ENCODE peak calls at places on chromosomes 2 and 18, in four cellular contexts. L is HFF-Myc, V is dorsolateral prefrontal cortex, Z is sigmoid colon. D is an unnamed sample.

GRCh38 chr2:103873719-103874359 is 980.1 kb upstream of the POU3F3 start:
- DNase-seq in L (no peak), V (no peak), Z (no peak), D (peak; percentile 29)

GRCh38 chr2:237879058-237879430 is 19.6 kb downstream of the RAMP1 start:
- DNase-seq in Z (peak; percentile 53), L (no peak), V (no peak), D (no peak)

GRCh38 chr2:40450066-40450841 is 1.6 kb downstream of the SLC8A1 start:
- DNase-seq in V (no peak), L (no peak), Z (peak; percentile 67), D (peak; percentile 15)

GRCh38 chr2:228545749-228546148 is 364.3 kb upstream of the SPHKAP start:
- DNase-seq in V (no peak), L (no peak), Z (no peak), D (no peak)

GRCh38 chr2:54233832-54234649 is 22.0 kb downstream of the TSPYL6 start:
- DNase-seq in V (no peak), Z (no peak), L (no peak), D (no peak)

GRCh38 chr2:181678033-181678586 is 2.2 kb downstream of the NEUROD1 start:
- DNase-seq in L (peak; percentile 50), Z (peak; percentile 66), V (no peak), D (no peak)

GRCh38 chr2:12970861-12971260 is 254.1 kb downstream of the TRIB2 start:
- DNase-seq in V (no peak), L (peak; percentile 44), Z (no peak), D (no peak)

GRCh38 chr2:47109680-47110079 is 45.4 kb downstream of the STPG4 start:
- DNase-seq in L (no peak), Z (no peak), V (no peak), D (no peak)

GRCh38 chr2:3827673-3828575 is 124.5 kb downstream of the DCDC2C start:
- DNase-seq in V (no peak), L (no peak), Z (no peak), D (no peak)

GRCh38 chr2:191645032-191645431 is 32.9 kb upstream of the NABP1 start:
- DNase-seq in L (no peak), Z (no peak), V (no peak), D (no peak)

DNA sequence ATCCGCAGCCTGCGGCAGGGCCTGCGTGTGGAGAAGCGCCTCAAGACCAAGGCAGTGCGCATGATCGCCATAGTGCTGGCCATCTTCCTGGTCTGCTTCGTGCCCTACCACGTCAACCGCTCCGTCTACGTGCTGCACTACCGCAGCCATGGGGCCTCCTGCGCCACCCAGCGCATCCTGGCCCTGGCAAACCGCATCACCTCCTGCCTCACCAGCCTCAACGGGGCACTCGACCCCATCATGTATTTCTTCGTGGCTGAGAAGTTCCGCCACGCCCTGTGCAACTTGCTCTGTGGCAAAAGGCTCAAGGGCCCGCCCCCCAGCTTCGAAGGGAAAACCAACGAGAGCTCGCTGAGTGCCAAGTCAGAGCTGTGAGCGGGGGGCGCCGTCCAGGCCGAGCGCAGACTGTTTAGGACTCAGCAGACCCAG is 5.4 kb downstream of the GPR17 start:
- DNase-seq in L (no peak), V (no peak), Z (peak; percentile 83), D (no peak)
- TF ChIP-seq CTCF in L (no peak), V (no peak), Z (no peak), D (no peak)

GRCh38 chr2:74708296-74708695 is 54.2 kb downstream of the SEMA4F start:
- DNase-seq in V (no peak), L (no peak), Z (no peak), D (no peak)
- H3K4me3 ChIP-seq in V (no peak overlapping the region), L (no peak overlapping the region), Z (no peak overlapping the region), D (no peak overlapping the region)

GRCh38 chr2:1907849-1908533 is 163.7 kb upstream of the PXDN start:
- DNase-seq in V (no peak), L (no peak), Z (no peak), D (no peak)

GRCh38 chr2:1911811-1912210 is 167.5 kb upstream of the PXDN start:
- DNase-seq in Z (no peak), V (no peak), L (no peak), D (no peak)

GRCh38 chr2:1910021-1910420 is 165.7 kb upstream of the PXDN start:
- DNase-seq in Z (no peak), V (no peak), L (no peak), D (no peak)

GRCh38 chr2:1912771-1913170 is 168.5 kb upstream of the PXDN start:
- DNase-seq in V (no peak), L (no peak), Z (no peak), D (no peak)

DNA sequence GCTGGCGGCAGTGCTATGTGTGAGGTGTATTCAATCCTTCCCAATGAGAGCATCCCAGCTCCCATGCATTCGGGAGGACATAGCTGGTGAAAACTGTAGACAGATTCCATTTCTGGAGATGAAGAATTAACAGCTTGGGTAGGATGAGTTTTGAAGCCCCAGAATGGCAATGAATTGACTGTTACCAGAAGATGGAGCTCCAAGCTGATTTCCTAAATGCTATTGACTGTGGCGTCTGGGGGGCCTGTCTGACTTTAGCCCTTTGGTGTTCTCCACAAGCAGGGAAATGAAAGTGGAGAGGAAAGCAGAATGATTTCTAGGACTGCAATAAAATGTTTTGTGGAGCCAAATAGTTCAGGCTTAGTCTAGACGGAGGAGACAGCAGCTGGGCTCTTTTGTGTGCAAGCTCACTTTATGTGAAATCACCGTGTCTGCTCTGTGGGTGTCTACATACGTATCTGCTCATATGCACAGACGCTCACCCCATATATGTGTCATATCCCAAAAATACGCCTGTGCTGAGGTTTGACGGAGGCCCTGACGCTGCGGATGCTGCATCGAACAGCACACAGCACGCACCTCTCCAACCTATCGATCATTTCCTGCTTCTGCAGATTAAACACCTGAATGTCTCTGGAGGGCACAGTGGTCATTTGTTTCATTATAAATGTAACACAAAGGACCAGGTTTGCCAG is 166.4 kb upstream of the PXDN start:
- DNase-seq in L (no peak), Z (no peak), V (no peak), D (no peak)
- TF ChIP-seq CTCF in L (no peak), Z (no peak), V (peak; percentile 79), D (peak; percentile 35)

DNA sequence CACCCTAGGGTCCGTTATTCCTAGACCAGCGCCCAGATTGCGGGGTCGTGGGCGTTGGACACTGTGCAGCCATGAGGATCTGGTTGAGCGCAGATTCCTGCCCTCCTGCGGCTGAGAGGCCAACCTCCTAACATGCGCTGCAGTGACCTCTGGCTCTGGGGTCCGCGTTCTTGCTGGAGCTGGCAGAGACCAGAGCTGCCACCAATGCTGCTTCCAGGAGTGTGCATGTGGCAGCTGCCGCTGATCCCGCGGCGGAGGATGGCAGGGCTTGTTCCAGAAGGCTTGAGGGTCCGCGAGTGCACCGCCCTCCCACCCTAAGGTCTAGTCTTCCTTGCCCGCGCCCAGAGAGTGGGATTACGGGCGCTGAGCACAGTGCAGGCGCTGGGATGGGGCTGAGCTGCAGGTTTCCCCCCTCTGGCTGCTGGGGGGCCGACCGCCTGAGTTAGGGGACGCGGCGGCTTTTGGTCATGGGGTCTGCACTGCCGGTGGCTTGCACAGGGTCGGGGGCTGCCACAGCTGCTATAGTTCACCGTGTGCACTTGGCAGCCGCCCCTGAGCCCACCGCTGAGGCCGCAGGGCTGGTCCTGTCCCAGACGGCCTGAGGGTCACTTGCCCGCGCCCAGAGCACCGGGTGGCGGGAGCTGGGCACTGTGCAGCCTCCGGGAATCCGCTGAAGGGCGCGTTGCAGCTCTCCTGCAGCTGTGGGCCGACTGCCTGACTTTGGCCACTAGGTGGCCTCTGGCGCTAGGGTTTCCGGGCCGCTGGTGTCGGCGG is 145.9 kb downstream of the CCDC74A start:
- DNase-seq in L (no peak), V (peak; percentile 77), Z (peak; percentile 85), D (no peak)
- H3K4me3 ChIP-seq in L (peak overlapping the region; percentile 33), V (peak overlapping the region; percentile 59), Z (peak overlapping the region; percentile 38), D (peak overlapping the region; percentile 52)

GRCh38 chr2:105403785-105404698 is 5.2 kb upstream of the FHL2 start:
- DNase-seq in L (no peak), V (no peak), Z (no peak), D (peak; percentile 99)
- TF ChIP-seq CTCF in L (peak; percentile 55), V (no peak), Z (no peak), D (peak; percentile 71)

GRCh38 chr2:144453039-144453336 is 66.9 kb downstream of the ZEB2 start:
- DNase-seq in V (no peak), Z (no peak), L (no peak), D (no peak)
- H3K4me3 ChIP-seq in V (peak overlapping the region; percentile 36), Z (no peak overlapping the region), L (peak overlapping the region; percentile 25), D (peak overlapping the region; percentile 44)

GRCh38 chr2:121288454-121289231 is 3.6 kb upstream of the TFCP2L1 start:
- DNase-seq in L (no peak), Z (no peak), V (no peak), D (no peak)
- TF ChIP-seq CTCF in L (no peak), Z (no peak), V (no peak), D (no peak)

DNA sequence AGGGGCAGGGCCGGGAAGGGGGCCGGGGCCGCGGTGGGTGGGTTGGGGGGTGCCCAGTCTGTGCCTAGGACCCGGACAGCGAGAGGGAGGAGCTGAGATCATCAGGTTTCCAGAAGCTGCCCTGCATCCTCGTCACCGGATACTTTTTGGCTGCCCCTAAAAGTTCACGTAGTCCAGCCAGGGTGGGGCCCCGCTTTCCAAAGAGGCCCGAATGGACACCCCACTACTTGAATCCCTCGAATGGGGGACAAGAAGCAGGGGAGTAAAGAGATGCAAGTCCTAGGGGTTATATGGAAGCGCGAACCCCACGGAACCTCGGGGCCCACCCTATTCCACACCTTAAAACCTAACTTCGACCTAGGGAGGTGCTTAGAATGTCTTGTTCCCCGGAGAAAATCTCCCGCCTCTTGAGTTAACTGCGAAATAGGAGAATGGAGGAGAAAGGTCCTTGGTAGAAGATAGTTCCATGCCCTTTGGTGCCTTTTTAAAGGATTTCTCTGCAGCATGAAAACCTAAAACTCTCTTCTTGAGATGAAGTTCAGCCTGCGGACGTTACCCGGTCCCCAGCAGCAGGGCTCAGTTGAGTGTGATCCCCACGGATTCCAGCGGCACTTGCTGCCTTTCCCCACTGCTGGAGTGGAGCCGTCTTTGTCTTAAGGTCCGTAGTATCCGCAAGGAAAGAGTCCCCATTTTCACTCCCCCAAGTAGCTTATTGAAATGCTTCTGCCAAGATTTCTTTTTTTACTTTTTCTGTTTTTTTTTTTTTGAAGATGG is 2.1 kb upstream of the RNF152 start:
- DNase-seq in V (no peak), Z (no peak), L (no peak), D (no peak)
- H3K4me3 ChIP-seq in V (peak overlapping the region; percentile 72), Z (peak overlapping the region; percentile 71), L (peak overlapping the region; percentile 94), D (peak overlapping the region; percentile 70)

DNA sequence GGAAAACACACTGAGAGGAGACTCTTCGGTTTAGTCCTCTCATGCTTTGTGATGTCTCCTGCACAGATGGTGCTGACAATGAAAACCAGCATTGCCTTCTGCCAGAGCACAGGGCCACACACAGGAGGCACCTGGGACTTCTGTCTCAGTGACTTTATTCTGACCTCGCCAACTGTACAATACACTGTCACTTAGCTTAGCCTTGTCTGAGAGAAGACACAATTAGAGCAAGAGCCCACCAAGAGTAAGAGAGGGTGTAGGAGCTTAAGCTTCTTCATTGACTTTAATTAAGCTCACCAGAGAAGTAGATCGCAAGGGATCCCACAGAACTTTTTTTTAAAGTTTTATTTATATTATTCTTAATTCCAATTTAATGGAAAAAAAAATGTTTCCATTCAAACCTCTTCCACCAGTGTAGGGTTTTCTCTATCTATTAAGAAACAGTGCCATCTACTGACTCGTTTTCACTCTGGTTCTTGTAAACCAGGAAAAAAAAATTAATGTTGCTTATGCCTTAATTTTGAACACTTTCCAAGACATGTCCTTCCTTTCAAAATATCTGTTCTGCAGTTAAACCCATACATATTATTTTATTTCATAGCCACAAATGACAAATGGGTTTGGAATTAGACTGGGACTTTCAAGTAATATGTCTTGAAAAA is 42.4 kb upstream of the DDX18 start:
- DNase-seq in L (peak; percentile 29), Z (no peak), V (no peak), D (no peak)
- TF ChIP-seq CTCF in L (no peak), Z (no peak), V (peak; percentile 59), D (peak; percentile 63)

D was measured in epithelial cell of proximal tubule.